ENCODE peak calls at places on chromosomes 11 and 22, in nine cellular contexts. O is stimulated activated CD4-positive, alpha-beta T cell treated with anti-CD3 and anti-CD28 coated beads, Interleukin-12 subunit alpha, Interleukin-12 subunit beta, amount 100 ng/mL, for 24 hours; B is PC-3; X is effector CD4-positive, alpha-beta T cell; P is astrocyte of the cerebellum; K is retinal pigment epithelial cell; E is T-helper 2 cell; H is amygdala; Q is endodermal cell. Z is an unnamed sample.

GRCh38 chr11:68960299-68961071 is 20.3 kb downstream of the MRGPRD start:
- DNase-seq in O (no peak), B (no peak), X (no peak), P (no peak), K (no peak), E (no peak), H (no peak), Q (peak), Z (no peak)

GRCh38 chr11:24406389-24406788 is 90.5 kb upstream of the LUZP2 start:
- DNase-seq in O (no peak), B (no peak), X (no peak), P (no peak), K (no peak), E (no peak), H (no peak), Q (peak), Z (no peak)

GRCh38 chr11:1073261-1073724 is 1.4 kb upstream of the MUC2 start:
- DNase-seq in O (no peak), B (peak), X (no peak), P (no peak), K (peak), E (peak), H (no peak), Q (no peak), Z (peak)

GRCh38 chr11:115425243-115425642 is 79.0 kb downstream of the CADM1 start:
- DNase-seq in O (no peak), B (no peak), X (no peak), P (no peak), K (no peak), E (no peak), H (no peak), Q (no peak), Z (no peak)

GRCh38 chr22:38079804-38080203 is 4.2 kb downstream of the SLC16A8 start:
- DNase-seq in O (no peak), B (no peak), X (no peak), P (no peak), K (no peak), E (no peak), H (no peak), Q (peak), Z (no peak)

GRCh38 chr22:37177221-37177620 is 10.8 kb downstream of the C1QTNF6 start:
- DNase-seq in O (no peak), B (no peak), X (no peak), P (no peak), K (no peak), E (no peak), H (no peak), Q (no peak), Z (no peak)

GRCh38 chr22:28911777-28912669 is 28.7 kb downstream of the ZNRF3 start:
- DNase-seq in O (no peak), B (peak), X (no peak), P (peak), K (no peak), E (no peak), H (no peak), Q (no peak), Z (peak)

GRCh38 chr11:2942447-2942846 is 13.2 kb upstream of the PHLDA2 start:
- DNase-seq in O (no peak), B (no peak), X (no peak), P (no peak), K (no peak), E (no peak), H (no peak), Q (peak), Z (no peak)

GRCh38 chr11:8768625-8769333 is 86.2 kb downstream of the RPL27A start:
- DNase-seq in O (no peak), B (peak), X (no peak), P (no peak), K (peak), E (no peak), H (no peak), Q (peak), Z (peak)

GRCh38 chr11:76674517-76675400 is 4.2 kb upstream of the LRRC32 start:
- DNase-seq in O (no peak), B (no peak), X (no peak), P (no peak), K (no peak), E (no peak), H (no peak), Q (no peak), Z (no peak)

GRCh38 chr22:38923463-38924196 is 33.8 kb upstream of the APOBEC3A start:
- DNase-seq in O (no peak), B (peak), X (no peak), P (peak), K (peak), E (no peak), H (peak), Q (peak), Z (peak)

GRCh38 chr11:95816037-95816436 is 25.7 kb downstream of the CEP57 start:
- DNase-seq in O (no peak), B (no peak), X (no peak), P (no peak), K (no peak), E (no peak), H (no peak), Q (no peak), Z (no peak)

GRCh38 chr11:6992457-6993431 is 27.4 kb downstream of the ZNF214 start:
- DNase-seq in O (no peak), B (peak), X (no peak), P (peak), K (peak), E (no peak), H (no peak), Q (no peak), Z (peak)

GRCh38 chr22:22418163-22418549 is 90.4 kb downstream of the ZNF280B start:
- DNase-seq in O (no peak), B (no peak), X (no peak), P (no peak), K (no peak), E (no peak), H (no peak), Q (no peak), Z (no peak)

GRCh38 chr11:26457660-26458059 is 114.4 kb downstream of the MUC15 start:
- DNase-seq in O (no peak), B (no peak), X (no peak), P (no peak), K (no peak), E (no peak), H (no peak), Q (no peak), Z (no peak)

GRCh38 chr22:27456696-27457503 is 344.7 kb downstream of the MN1 start:
- DNase-seq in O (no peak), B (peak), X (no peak), P (peak), K (peak), E (no peak), H (no peak), Q (no peak), Z (peak)

GRCh38 chr11:18010271-18010670 is 2.6 kb downstream of the SERGEF start:
- DNase-seq in O (no peak), B (no peak), X (no peak), P (no peak), K (no peak), E (no peak), H (no peak), Q (no peak), Z (no peak)

GRCh38 chr11:1388763-1389102 is 1.0 kb upstream of the BRSK2 start:
- DNase-seq in O (no peak), B (no peak), X (no peak), P (no peak), K (no peak), E (no peak), H (no peak), Q (peak), Z (no peak)